ENCODE peak calls at places on chromosome 19, in nine cellular contexts. One of them, this sample, is unnamed.

GRCh38 chr19:41239363-41239762 is 20.3 kb downstream of the AXL start:
- DNase-seq in GM20000: no peak
- DNase-seq in dorsolateral prefrontal cortex: no peak
- DNase-seq in Calu3: no peak
- DNase-seq in HL-60: no peak
- DNase-seq in heart left ventricle: no peak
- DNase-seq in endothelial cell of umbilical vein: no peak
- DNase-seq in glutamatergic neuron: no peak
- DNase-seq in SK-N-SH: no peak
- DNase-seq in this sample: no peak

GRCh38 chr19:38862321-38863059 is 12.7 kb upstream of the HNRNPL start:
- DNase-seq in GM20000: no peak
- DNase-seq in dorsolateral prefrontal cortex: no peak
- DNase-seq in Calu3: no peak
- DNase-seq in HL-60: no peak
- DNase-seq in heart left ventricle: peak
- DNase-seq in endothelial cell of umbilical vein: peak
- DNase-seq in glutamatergic neuron: no peak
- DNase-seq in SK-N-SH: peak
- DNase-seq in this sample: no peak

GRCh38 chr19:12034196-12034595 is 1.3 kb downstream of the ZNF433 start:
- DNase-seq in GM20000: no peak
- DNase-seq in dorsolateral prefrontal cortex: no peak
- DNase-seq in Calu3: no peak
- DNase-seq in HL-60: no peak
- DNase-seq in heart left ventricle: no peak
- DNase-seq in endothelial cell of umbilical vein: no peak
- DNase-seq in glutamatergic neuron: no peak
- DNase-seq in SK-N-SH: no peak
- DNase-seq in this sample: no peak

GRCh38 chr19:12247644-12248222 is 47.0 kb downstream of the ZNF44 start:
- DNase-seq in GM20000: no peak
- DNase-seq in dorsolateral prefrontal cortex: no peak
- DNase-seq in Calu3: no peak
- DNase-seq in HL-60: no peak
- DNase-seq in heart left ventricle: no peak
- DNase-seq in endothelial cell of umbilical vein: no peak
- DNase-seq in glutamatergic neuron: no peak
- DNase-seq in SK-N-SH: no peak
- DNase-seq in this sample: no peak

GRCh38 chr19:38263696-38264485 is 482 bp upstream of the SPINT2 start:
- DNase-seq in GM20000: peak
- DNase-seq in dorsolateral prefrontal cortex: peak
- DNase-seq in Calu3: peak
- DNase-seq in HL-60: peak
- DNase-seq in heart left ventricle: no peak
- DNase-seq in endothelial cell of umbilical vein: no peak
- DNase-seq in glutamatergic neuron: peak
- DNase-seq in SK-N-SH: peak
- DNase-seq in this sample: peak

GRCh38 chr19:52028780-52029123 is 573 bp upstream of the ZNF614 start:
- DNase-seq in GM20000: no peak
- DNase-seq in dorsolateral prefrontal cortex: no peak
- DNase-seq in Calu3: no peak
- DNase-seq in HL-60: no peak
- DNase-seq in heart left ventricle: no peak
- DNase-seq in endothelial cell of umbilical vein: no peak
- DNase-seq in glutamatergic neuron: no peak
- DNase-seq in SK-N-SH: peak
- DNase-seq in this sample: no peak

GRCh38 chr19:17302391-17303166 is 646 bp downstream of the ABHD8 start:
- DNase-seq in GM20000: peak
- DNase-seq in dorsolateral prefrontal cortex: peak
- DNase-seq in Calu3: no peak
- DNase-seq in HL-60: no peak
- DNase-seq in heart left ventricle: no peak
- DNase-seq in endothelial cell of umbilical vein: no peak
- DNase-seq in glutamatergic neuron: no peak
- DNase-seq in SK-N-SH: no peak
- DNase-seq in this sample: no peak

GRCh38 chr19:55152017-55152416 is 3.0 kb upstream of the TNNT1 start:
- DNase-seq in GM20000: no peak
- DNase-seq in dorsolateral prefrontal cortex: no peak
- DNase-seq in Calu3: no peak
- DNase-seq in HL-60: no peak
- DNase-seq in heart left ventricle: no peak
- DNase-seq in endothelial cell of umbilical vein: no peak
- DNase-seq in glutamatergic neuron: no peak
- DNase-seq in SK-N-SH: no peak
- DNase-seq in this sample: no peak

GRCh38 chr19:41023193-41023592 is 32.1 kb downstream of the CYP2B6 start:
- DNase-seq in GM20000: no peak
- DNase-seq in dorsolateral prefrontal cortex: no peak
- DNase-seq in Calu3: peak
- DNase-seq in HL-60: no peak
- DNase-seq in heart left ventricle: no peak
- DNase-seq in endothelial cell of umbilical vein: no peak
- DNase-seq in glutamatergic neuron: no peak
- DNase-seq in SK-N-SH: no peak
- DNase-seq in this sample: no peak

GRCh38 chr19:918481-919156 is 1.5 kb downstream of the KISS1R start:
- DNase-seq in GM20000: no peak
- DNase-seq in dorsolateral prefrontal cortex: no peak
- DNase-seq in Calu3: peak
- DNase-seq in HL-60: no peak
- DNase-seq in heart left ventricle: no peak
- DNase-seq in endothelial cell of umbilical vein: no peak
- DNase-seq in glutamatergic neuron: no peak
- DNase-seq in SK-N-SH: no peak
- DNase-seq in this sample: peak

GRCh38 chr19:41111296-41111695 is 2.9 kb upstream of the CYP2F1 start:
- DNase-seq in GM20000: no peak
- DNase-seq in dorsolateral prefrontal cortex: no peak
- DNase-seq in Calu3: no peak
- DNase-seq in HL-60: no peak
- DNase-seq in heart left ventricle: no peak
- DNase-seq in endothelial cell of umbilical vein: no peak
- DNase-seq in glutamatergic neuron: no peak
- DNase-seq in SK-N-SH: no peak
- DNase-seq in this sample: no peak

GRCh38 chr19:1853295-1854031 is 5.2 kb upstream of the REXO1 start:
- DNase-seq in GM20000: peak
- DNase-seq in dorsolateral prefrontal cortex: no peak
- DNase-seq in Calu3: peak
- DNase-seq in HL-60: peak
- DNase-seq in heart left ventricle: peak
- DNase-seq in endothelial cell of umbilical vein: peak
- DNase-seq in glutamatergic neuron: peak
- DNase-seq in SK-N-SH: peak
- DNase-seq in this sample: peak

DNA sequence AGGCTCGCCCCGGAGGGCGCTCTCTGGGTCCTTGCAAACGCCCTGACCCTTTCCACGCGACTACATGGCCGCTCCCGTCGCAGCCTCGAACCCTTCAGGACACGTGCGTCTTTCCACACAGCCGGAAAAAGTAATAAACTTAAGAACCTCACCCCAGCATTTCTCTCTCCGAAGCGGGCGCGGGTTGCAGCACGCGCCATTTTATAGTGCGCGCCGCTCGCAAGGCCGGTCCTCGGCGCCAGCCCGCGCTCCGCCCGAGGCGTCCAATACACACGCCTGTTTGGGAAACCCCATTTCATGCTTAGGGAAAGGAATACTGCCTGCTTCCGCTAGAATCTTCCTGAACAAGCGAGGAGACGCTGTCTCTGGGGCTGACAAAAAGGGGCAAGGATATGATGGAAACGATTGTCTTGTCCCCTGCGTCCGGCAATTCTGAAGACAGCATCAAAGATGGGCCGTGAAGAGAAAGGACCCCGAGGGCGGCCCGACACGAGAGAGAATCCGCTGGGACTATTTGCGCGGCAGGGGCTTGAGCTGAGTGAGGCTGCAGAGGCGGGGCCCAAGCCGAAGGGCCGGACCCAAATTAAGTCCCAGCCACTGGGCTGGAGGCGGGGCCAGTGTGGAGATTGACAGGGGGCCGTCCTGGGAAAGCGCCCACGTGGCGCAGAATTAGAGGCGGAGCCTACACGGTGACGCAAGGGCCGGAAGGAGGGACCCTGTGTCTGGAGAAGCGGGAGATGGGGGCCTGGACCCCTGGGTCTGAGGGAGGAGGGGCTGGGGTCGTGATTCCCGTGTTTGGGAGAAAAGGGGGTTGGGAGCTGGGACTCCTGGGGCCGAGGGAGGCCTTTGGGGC is 14.4 kb downstream of the ACP4 start:
- DNase-seq in GM20000: peak
- DNase-seq in dorsolateral prefrontal cortex: peak
- DNase-seq in Calu3: peak
- DNase-seq in HL-60: peak
- DNase-seq in heart left ventricle: peak
- DNase-seq in endothelial cell of umbilical vein: peak
- DNase-seq in glutamatergic neuron: peak
- DNase-seq in SK-N-SH: peak
- DNase-seq in this sample: peak
- TF ChIP-seq CTCF in GM20000: no peak
- TF ChIP-seq CTCF in dorsolateral prefrontal cortex: no peak
- TF ChIP-seq CTCF in Calu3: no peak
- TF ChIP-seq CTCF in HL-60: no peak
- TF ChIP-seq CTCF in heart left ventricle: no peak
- TF ChIP-seq CTCF in endothelial cell of umbilical vein: no peak
- TF ChIP-seq CTCF in glutamatergic neuron: no peak
- TF ChIP-seq CTCF in SK-N-SH: no peak
- TF ChIP-seq CTCF in this sample: no peak

GRCh38 chr19:14505488-14506239 is 9.7 kb upstream of the GIPC1 start:
- DNase-seq in GM20000: peak
- DNase-seq in dorsolateral prefrontal cortex: no peak
- DNase-seq in Calu3: peak
- DNase-seq in HL-60: no peak
- DNase-seq in heart left ventricle: no peak
- DNase-seq in endothelial cell of umbilical vein: peak
- DNase-seq in glutamatergic neuron: peak
- DNase-seq in SK-N-SH: peak
- DNase-seq in this sample: peak
- TF ChIP-seq CTCF in GM20000: peak
- TF ChIP-seq CTCF in dorsolateral prefrontal cortex: peak
- TF ChIP-seq CTCF in Calu3: peak
- TF ChIP-seq CTCF in HL-60: peak
- TF ChIP-seq CTCF in heart left ventricle: peak
- TF ChIP-seq CTCF in endothelial cell of umbilical vein: peak
- TF ChIP-seq CTCF in glutamatergic neuron: peak
- TF ChIP-seq CTCF in SK-N-SH: peak
- TF ChIP-seq CTCF in this sample: peak

DNA sequence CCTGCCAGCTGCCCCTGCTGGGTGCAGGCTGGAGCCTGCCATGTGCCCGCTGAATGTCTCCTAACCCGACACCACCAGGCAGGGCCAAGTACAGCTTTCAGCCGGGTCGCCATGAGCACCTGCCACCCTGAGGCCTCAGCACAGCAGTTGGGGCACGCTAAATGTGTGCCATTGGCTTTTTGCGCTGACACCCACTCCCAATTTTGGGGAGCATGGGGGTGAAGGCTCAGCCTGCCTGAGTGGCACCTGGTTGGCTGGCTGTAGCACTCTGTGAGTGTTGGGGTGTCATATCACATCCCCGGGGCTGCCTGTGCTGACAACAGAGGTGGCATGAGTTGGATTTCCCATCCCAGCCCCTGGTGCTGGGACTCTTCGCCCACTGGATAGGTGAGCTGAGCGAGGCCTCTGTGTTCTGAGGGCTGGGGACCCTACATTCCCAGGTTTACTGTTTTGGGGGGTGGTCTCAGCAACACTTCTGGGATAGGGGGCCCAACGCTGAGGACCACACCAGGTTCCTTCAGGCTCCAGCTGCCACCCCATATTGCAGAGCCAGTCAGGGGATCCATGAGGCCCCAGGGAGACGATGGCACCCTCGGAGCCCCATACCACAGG is 7.2 kb upstream of the RELB start:
- DNase-seq in GM20000: no peak
- DNase-seq in dorsolateral prefrontal cortex: no peak
- DNase-seq in Calu3: no peak
- DNase-seq in HL-60: no peak
- DNase-seq in heart left ventricle: no peak
- DNase-seq in endothelial cell of umbilical vein: no peak
- DNase-seq in glutamatergic neuron: no peak
- DNase-seq in SK-N-SH: no peak
- DNase-seq in this sample: no peak
- TF ChIP-seq CTCF in GM20000: no peak
- TF ChIP-seq CTCF in dorsolateral prefrontal cortex: no peak
- TF ChIP-seq CTCF in Calu3: no peak
- TF ChIP-seq CTCF in HL-60: no peak
- TF ChIP-seq CTCF in heart left ventricle: no peak
- TF ChIP-seq CTCF in endothelial cell of umbilical vein: no peak
- TF ChIP-seq CTCF in glutamatergic neuron: no peak
- TF ChIP-seq CTCF in SK-N-SH: no peak
- TF ChIP-seq CTCF in this sample: no peak

DNA sequence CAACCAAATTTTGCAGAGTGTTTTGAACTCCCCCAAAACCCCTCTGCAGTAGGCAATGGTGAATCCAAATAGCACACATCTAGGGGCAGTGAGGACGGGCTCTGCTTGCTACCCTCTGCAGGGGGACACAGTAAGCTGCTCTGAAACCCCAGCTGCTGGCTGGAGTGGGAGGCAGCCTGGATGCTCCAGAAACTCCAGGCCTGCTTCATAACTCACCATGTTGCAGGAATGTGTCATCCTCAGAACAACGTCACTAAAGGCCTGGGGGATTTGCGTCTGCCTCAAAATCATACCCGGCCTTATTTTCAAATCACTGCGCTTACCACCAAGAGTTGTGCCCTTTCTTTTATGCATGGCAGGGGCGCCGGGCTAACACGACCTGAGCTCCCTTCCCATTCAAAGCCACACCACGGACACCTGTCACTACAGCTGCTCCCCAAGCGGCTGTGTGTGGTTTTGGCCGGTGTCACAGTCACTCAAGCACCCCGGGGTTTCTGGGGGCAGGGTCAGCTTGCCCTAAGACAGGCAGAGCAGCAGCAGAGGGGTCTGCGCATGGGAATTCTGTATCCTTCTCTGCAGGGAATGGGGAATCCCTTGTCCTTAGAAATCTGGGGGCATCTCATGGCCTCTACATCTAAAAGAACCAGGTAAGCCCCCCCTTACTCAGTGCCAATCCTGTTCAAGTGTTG is 93.9 kb downstream of the TSHZ3 start:
- DNase-seq in GM20000: no peak
- DNase-seq in dorsolateral prefrontal cortex: no peak
- DNase-seq in Calu3: no peak
- DNase-seq in HL-60: no peak
- DNase-seq in heart left ventricle: no peak
- DNase-seq in endothelial cell of umbilical vein: no peak
- DNase-seq in glutamatergic neuron: no peak
- DNase-seq in SK-N-SH: no peak
- DNase-seq in this sample: no peak
- TF ChIP-seq CTCF in GM20000: no peak
- TF ChIP-seq CTCF in dorsolateral prefrontal cortex: no peak
- TF ChIP-seq CTCF in Calu3: no peak
- TF ChIP-seq CTCF in HL-60: no peak
- TF ChIP-seq CTCF in heart left ventricle: no peak
- TF ChIP-seq CTCF in endothelial cell of umbilical vein: no peak
- TF ChIP-seq CTCF in glutamatergic neuron: no peak
- TF ChIP-seq CTCF in SK-N-SH: no peak
- TF ChIP-seq CTCF in this sample: no peak

This sample was measured in activated CD8-positive, alpha-beta T cell treated with anti-CD3 and anti-CD28 coated beads for 36 hours.